ENCODE peak calls at places on chromosome 3, in five cellular contexts. D is fibroblast of lung, V is brain microvascular endothelial cell, K is endothelial cell, U is progenitor cell of endocrine pancreas. H is an unnamed sample.

GRCh38 chr3:175335229-175335628 is 476.1 kb downstream of the NAALADL2 start:
- DNase-seq in D (no peak), V (no peak), K (no peak), U (no peak), H (no peak)

GRCh38 chr3:31371464-31371863 is 161.3 kb upstream of the STT3B start:
- DNase-seq in D (no peak), V (no peak), K (no peak), U (no peak), H (no peak)

GRCh38 chr3:167913218-167913902 is 177.8 kb downstream of the SERPINI1 start:
- DNase-seq in D (peak), V (peak), K (peak), U (no peak), H (no peak)

GRCh38 chr3:108181172-108181571 is 41.1 kb downstream of the IFT57 start:
- DNase-seq in D (peak), V (no peak), K (no peak), U (no peak), H (no peak)

GRCh38 chr3:15205934-15206661 is at the start of gene CAPN7:
- DNase-seq in D (peak), V (peak), K (peak), U (peak), H (peak)

GRCh38 chr3:38576131-38577088 is 73.1 kb downstream of the SCN5A start:
- DNase-seq in D (no peak), V (no peak), K (no peak), U (peak), H (no peak)

GRCh38 chr3:46895761-46896160 is 18.2 kb downstream of the PTH1R start:
- DNase-seq in D (no peak), V (no peak), K (no peak), U (no peak), H (peak)

GRCh38 chr3:13176445-13176844 is 103.2 kb upstream of the IQSEC1 start:
- DNase-seq in D (no peak), V (no peak), K (no peak), U (no peak), H (no peak)

GRCh38 chr3:23324745-23325144 is 121.6 kb downstream of the UBE2E2 start:
- DNase-seq in D (peak), V (peak), K (no peak), U (no peak), H (no peak)

GRCh38 chr3:193775421-193776077 is 182.5 kb downstream of the OPA1 start:
- DNase-seq in D (no peak), V (no peak), K (no peak), U (no peak), H (no peak)

GRCh38 chr3:132730891-132731580 is 8.8 kb upstream of the NPHP3 start:
- DNase-seq in D (peak), V (peak), K (peak), U (no peak), H (no peak)

GRCh38 chr3:84959470-84960380 is 936 bp downstream of the CADM2 start:
- DNase-seq in D (no peak), V (no peak), K (peak), U (no peak), H (peak)

GRCh38 chr3:128170866-128171516 is 17.7 kb downstream of the EEFSEC start:
- DNase-seq in D (peak), V (peak), K (peak), U (peak), H (peak)

GRCh38 chr3:187987919-187988318 is 166.0 kb upstream of the LPP start:
- DNase-seq in D (no peak), V (no peak), K (no peak), U (no peak), H (no peak)

GRCh38 chr3:107988464-107989156 is 102.2 kb downstream of the CD47 start:
- DNase-seq in D (peak), V (peak), K (no peak), U (no peak), H (no peak)

GRCh38 chr3:128270559-128271492 is 117.5 kb downstream of the EEFSEC start:
- DNase-seq in D (no peak), V (no peak), K (no peak), U (no peak), H (no peak)

GRCh38 chr3:172315401-172316091 is 132.7 kb downstream of the GHSR start:
- DNase-seq in D (peak), V (peak), K (no peak), U (no peak), H (no peak)

GRCh38 chr3:105431171-105431570 is 64.5 kb downstream of the ALCAM start:
- DNase-seq in D (no peak), V (no peak), K (no peak), U (no peak), H (peak)

GRCh38 chr3:52401021-52401420 is 43.9 kb downstream of the SEMA3G start:
- DNase-seq in D (no peak), V (no peak), K (no peak), U (no peak), H (no peak)

GRCh38 chr3:140599009-140599408 is 78.9 kb upstream of the TRIM42 start:
- DNase-seq in D (no peak), V (no peak), K (no peak), U (no peak), H (no peak)

GRCh38 chr3:161051856-161052255 is 53.3 kb downstream of the B3GALNT1 start:
- DNase-seq in D (no peak), V (no peak), K (no peak), U (no peak), H (no peak)

GRCh38 chr3:107993771-107994170 is 97.1 kb downstream of the CD47 start:
- DNase-seq in D (no peak), V (peak), K (no peak), U (no peak), H (no peak)

GRCh38 chr3:129577356-129577755 is 29.1 kb downstream of the PLXND1 start:
- DNase-seq in D (peak), V (no peak), K (no peak), U (no peak), H (peak)

GRCh38 chr3:171600030-171600429 is 139.8 kb upstream of the TNIK start:
- DNase-seq in D (no peak), V (no peak), K (no peak), U (no peak), H (no peak)

GRCh38 chr3:193997228-193998192 is 138.4 kb upstream of the HES1 start:
- DNase-seq in D (no peak), V (no peak), K (no peak), U (no peak), H (no peak)

GRCh38 chr3:42654331-42655201 is 1.1 kb downstream of the ZBTB47 start:
- DNase-seq in D (peak), V (no peak), K (peak), U (peak), H (peak)

GRCh38 chr3:8845641-8846040 is 76.2 kb upstream of the OXTR start:
- DNase-seq in D (no peak), V (peak), K (no peak), U (no peak), H (no peak)

GRCh38 chr3:33980252-33980651 is 181.8 kb downstream of the PDCD6IP start:
- DNase-seq in D (peak), V (peak), K (no peak), U (no peak), H (no peak)

GRCh38 chr3:181692850-181693154 is 18.9 kb upstream of the SOX2 start:
- DNase-seq in D (no peak), V (no peak), K (no peak), U (no peak), H (no peak)

GRCh38 chr3:158160958-158161357 is 51.1 kb downstream of the RSRC1 start:
- DNase-seq in D (peak), V (peak), K (no peak), U (no peak), H (no peak)

GRCh38 chr3:18351069-18351628 is 74.0 kb downstream of the SATB1 start:
- DNase-seq in D (no peak), V (no peak), K (no peak), U (no peak), H (no peak)
- TF ChIP-seq CTCF in D (no peak), V (no peak), K (no peak), U (no peak), H (no peak)

DNA sequence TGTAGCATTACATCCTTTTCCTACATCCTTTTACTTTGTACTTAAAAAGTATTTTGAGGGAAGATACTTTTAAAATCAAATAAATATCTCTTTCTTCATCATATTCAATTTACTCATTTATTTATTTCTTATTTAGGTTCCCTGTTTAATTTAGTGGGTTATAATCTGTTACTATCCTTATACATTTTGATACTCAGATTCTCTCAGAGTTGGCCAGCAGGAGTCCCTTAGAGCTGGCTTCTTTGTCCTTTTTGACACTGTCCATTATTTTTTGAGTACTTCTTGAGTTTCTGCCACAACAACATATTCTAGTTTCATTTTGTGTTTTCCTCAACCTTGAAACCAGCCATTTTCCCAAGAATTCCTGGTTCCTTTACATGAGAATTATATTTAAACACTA is 111.6 kb upstream of the DCBLD2 start:
- DNase-seq in D (no peak), V (no peak), K (no peak), U (no peak), H (no peak)
- TF ChIP-seq CTCF in D (peak), V (peak), K (no peak), U (peak), H (no peak)

GRCh38 chr3:64475037-64475436 is 212.8 kb downstream of the ADAMTS9 start:
- DNase-seq in D (no peak), V (no peak), K (no peak), U (no peak), H (no peak)
- TF ChIP-seq CTCF in D (peak), V (peak), K (no peak), U (peak), H (no peak)

DNA sequence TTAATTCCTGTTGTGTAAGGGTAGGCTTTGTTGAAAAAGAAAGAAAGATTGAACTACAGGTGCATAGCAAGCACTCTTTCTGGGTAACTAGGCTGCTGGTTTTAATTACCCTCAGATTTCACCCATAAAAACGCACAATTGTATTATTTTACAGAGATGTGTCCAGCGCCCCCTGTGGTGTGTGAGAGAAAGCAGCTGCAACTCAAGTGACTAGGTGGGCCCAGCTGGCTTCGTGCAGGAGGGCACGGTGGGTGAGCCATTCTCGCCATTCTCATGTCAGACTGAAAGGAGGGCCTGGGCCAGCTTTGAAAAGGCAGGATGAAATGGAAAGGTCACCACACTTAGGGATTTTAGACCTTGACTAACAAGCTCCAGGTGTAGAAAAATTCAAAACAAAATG is 122.6 kb downstream of the LRIG1 start:
- DNase-seq in D (no peak), V (no peak), K (peak), U (no peak), H (peak)
- TF ChIP-seq CTCF in D (peak), V (peak), K (peak), U (peak), H (peak)

GRCh38 chr3:184305577-184305976 is 6.5 kb downstream of the PSMD2 start:
- DNase-seq in D (peak), V (no peak), K (no peak), U (no peak), H (no peak)
- TF ChIP-seq CTCF in D (peak), V (peak), K (no peak), U (peak), H (no peak)

GRCh38 chr3:16767006-16767405 is 117.7 kb upstream of the PLCL2 start:
- DNase-seq in D (no peak), V (no peak), K (no peak), U (no peak), H (no peak)
- TF ChIP-seq CTCF in D (no peak), V (no peak), K (no peak), U (no peak), H (no peak)

DNA sequence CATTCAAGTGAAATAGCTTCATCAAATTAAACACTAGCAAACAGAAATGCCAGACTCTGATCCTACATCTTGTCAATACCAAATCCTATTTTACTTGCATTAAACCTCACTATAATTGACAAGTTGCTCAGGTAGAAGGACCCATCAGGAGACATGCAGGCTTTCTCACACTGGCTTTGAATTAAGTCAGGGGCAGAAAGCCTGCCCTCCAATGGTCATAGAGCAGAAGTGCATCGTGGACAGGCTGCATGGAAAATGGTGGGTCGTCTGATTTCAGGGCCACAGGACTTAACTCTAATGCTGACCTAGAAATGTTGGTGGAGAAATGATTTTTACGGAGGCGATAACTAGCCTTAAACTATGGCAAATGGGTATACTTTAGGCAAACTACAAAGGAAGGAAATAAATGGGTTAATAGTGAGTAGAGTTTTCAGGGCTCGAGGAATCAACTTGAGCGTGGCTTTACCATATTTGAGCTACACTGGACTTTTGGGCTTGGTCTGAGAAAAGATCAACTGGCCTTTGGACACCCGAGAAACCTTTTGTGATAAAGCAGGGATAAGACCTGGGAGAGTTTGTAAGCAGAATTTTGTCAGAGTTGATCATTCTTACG is 283.9 kb downstream of the GRM7 start:
- DNase-seq in D (no peak), V (no peak), K (peak), U (no peak), H (peak)
- TF ChIP-seq CTCF in D (no peak), V (peak), K (peak), U (peak), H (peak)

GRCh38 chr3:118636841-118637240 is 397.8 kb downstream of the IGSF11 start:
- DNase-seq in D (no peak), V (no peak), K (no peak), U (no peak), H (no peak)
- TF ChIP-seq CTCF in D (no peak), V (no peak), K (no peak), U (peak), H (no peak)

DNA sequence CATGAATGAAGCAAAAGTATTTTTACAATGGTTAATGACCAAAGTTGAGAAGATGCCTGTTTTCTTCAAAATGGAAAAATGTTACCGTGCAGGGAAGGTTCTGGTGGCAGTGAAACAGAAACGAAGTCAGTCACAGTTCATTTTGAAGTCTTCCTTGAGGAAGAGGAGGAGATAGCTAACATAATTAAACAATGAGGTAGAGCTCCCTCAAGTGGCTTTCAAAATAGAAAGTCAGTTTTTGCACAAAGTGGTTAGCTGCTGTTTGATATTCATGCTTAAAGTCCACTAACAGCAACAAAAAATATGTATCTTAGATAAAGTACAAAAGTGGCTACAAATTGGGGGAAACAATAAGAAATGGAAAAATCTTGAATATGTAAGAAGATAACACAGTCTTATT is 87.3 kb downstream of the TFG start:
- DNase-seq in D (peak), V (no peak), K (no peak), U (no peak), H (no peak)
- TF ChIP-seq CTCF in D (peak), V (peak), K (no peak), U (peak), H (no peak)

GRCh38 chr3:127097516-127097915 is 95.4 kb upstream of the PRR23E start:
- DNase-seq in D (no peak), V (no peak), K (no peak), U (no peak), H (no peak)

GRCh38 chr3:127093312-127093711 is 99.6 kb upstream of the PRR23E start:
- DNase-seq in D (no peak), V (no peak), K (no peak), U (no peak), H (no peak)

GRCh38 chr3:127097009-127097350 is 96.0 kb upstream of the PRR23E start:
- DNase-seq in D (no peak), V (no peak), K (no peak), U (no peak), H (peak)

GRCh38 chr3:127095774-127096173 is 97.2 kb upstream of the PRR23E start:
- DNase-seq in D (no peak), V (no peak), K (no peak), U (no peak), H (no peak)

DNA sequence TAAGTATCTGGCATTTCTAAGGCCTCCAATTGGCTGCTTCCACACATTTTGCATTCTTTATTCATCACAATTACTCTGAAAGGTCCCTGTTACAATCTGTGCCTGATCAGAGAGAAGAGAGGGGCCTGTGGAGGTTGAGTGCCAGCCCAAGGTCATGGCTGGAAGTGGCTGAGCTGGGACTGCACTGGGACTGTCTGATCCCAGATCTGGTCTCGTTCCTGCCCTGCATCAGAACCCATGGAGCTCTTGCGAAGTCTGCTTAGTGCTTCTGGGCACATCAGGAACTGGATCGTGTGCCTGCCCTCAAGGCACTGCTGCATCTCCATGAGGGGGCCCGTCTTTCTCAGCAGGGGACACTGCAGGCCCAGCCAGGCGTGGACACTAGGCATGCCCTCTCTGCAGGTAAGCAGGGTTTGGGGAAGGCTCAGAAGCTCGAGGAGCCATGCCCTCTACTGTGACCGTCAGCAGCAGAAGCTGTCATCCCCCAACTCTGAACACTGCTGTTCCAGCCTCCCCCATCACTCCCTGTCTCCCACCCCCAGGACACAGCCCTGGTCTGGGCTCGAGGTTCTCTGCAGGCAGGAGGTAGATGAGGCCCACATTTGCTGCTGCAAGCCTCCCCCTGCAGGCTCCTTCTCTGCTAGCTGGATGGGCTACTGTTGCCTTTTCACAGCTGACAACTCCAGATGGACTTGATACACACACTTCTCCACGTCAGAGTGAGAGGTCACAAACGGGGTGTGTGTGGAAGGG is 96.5 kb upstream of the PRR23E start:
- DNase-seq in D (peak), V (no peak), K (no peak), U (no peak), H (no peak)
- TF ChIP-seq CTCF in D (no peak), V (no peak), K (no peak), U (no peak), H (no peak)